ENCODE peak calls at places on chromosomes 13 and 19, in five cellular contexts. Z, X, Y, L and T are unnamed samples.
A peak's percentile ranks its signal among the peaks of the same experiment; 100 is the strongest.

GRCh38 chr13:74132768-74133656 is 1.2 kb downstream of the KLF12 start:
- DNase-seq in Z (peak; percentile 45), X (peak; percentile 11), Y (peak; percentile 16), L (no peak), T (peak; percentile 47)

GRCh38 chr19:42252365-42253244 is 2.3 kb downstream of the ERF start:
- DNase-seq in Z (no peak), X (peak; percentile 66), Y (peak; percentile 43), L (no peak), T (no peak)

GRCh38 chr19:3343619-3344502 is 22.5 kb upstream of the NFIC start:
- DNase-seq in Z (no peak), X (peak; percentile 64), Y (peak; percentile 74), L (peak; percentile 69), T (no peak)

GRCh38 chr19:30231408-30232318 is 140.5 kb upstream of the ZNF536 start:
- DNase-seq in Z (no peak), X (no peak), Y (no peak), L (no peak), T (no peak)

GRCh38 chr13:34730966-34731365 is 211.1 kb upstream of the NBEA start:
- DNase-seq in Z (no peak), X (no peak), Y (peak; percentile 15), L (no peak), T (no peak)

GRCh38 chr19:16888629-16889371 is at the start of gene F2RL3:
- DNase-seq in Z (no peak), X (no peak), Y (no peak), L (no peak), T (no peak)

GRCh38 chr13:112826565-112826964 is 136.7 kb downstream of the ATP11A start:
- DNase-seq in Z (no peak), X (no peak), Y (no peak), L (no peak), T (no peak)

GRCh38 chr13:97499181-97499580 is 65.2 kb downstream of the RAP2A start:
- DNase-seq in Z (no peak), X (no peak), Y (no peak), L (no peak), T (no peak)

GRCh38 chr13:107351305-107351704 is 783.4 kb upstream of the ARGLU1 start:
- DNase-seq in Z (no peak), X (no peak), Y (no peak), L (no peak), T (no peak)

GRCh38 chr19:39145180-39145953 is 19.8 kb downstream of the PAK4 start:
- DNase-seq in Z (no peak), X (no peak), Y (no peak), L (no peak), T (no peak)

GRCh38 chr19:5665781-5666513 is 14.4 kb downstream of the MICOS13 start:
- DNase-seq in Z (no peak), X (peak; percentile 79), Y (peak; percentile 34), L (no peak), T (no peak)

GRCh38 chr19:48415395-48415794 is 21.9 kb downstream of the GRIN2D start:
- DNase-seq in Z (peak; percentile 65), X (no peak), Y (peak; percentile 57), L (peak; percentile 69), T (peak; percentile 41)

GRCh38 chr13:44373601-44374347 is at the start of gene SERP2:
- DNase-seq in Z (peak; percentile 71), X (no peak), Y (no peak), L (no peak), T (peak; percentile 22)

DNA sequence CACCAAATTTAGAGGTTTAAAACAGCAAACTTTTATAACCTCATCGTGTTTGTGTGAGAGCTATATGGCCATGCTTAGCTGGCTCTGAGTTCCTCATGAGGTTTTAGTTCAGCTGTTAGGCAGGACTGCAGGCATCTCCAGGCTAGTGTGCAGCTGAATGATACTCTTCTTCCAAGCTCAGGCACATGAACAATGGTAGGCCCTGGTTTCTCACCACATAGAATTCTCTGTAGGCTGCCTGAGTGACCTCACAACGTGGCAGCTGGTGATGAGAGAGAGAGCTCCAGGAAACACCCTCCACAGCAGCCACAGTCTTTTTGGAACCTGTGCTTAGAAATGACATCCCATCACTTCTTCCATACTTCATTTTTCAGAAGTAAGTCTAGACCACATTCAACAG is 540.6 kb upstream of the MIR17HG start:
- DNase-seq in Z (no peak), X (no peak), Y (no peak), L (no peak), T (no peak)
- TF ChIP-seq CTCF in Z (no peak), X (no peak), Y (no peak), L (no peak), T (no peak)

GRCh38 chr13:86446311-86446710 is 647.1 kb upstream of the SLITRK6 start:
- DNase-seq in Z (peak; percentile 8), X (no peak), Y (peak; percentile 44), L (no peak), T (no peak)

GRCh38 chr13:86445584-86446140 is 646.4 kb upstream of the SLITRK6 start:
- DNase-seq in Z (no peak), X (no peak), Y (peak; percentile 14), L (no peak), T (no peak)

GRCh38 chr13:86447479-86447878 is 648.3 kb upstream of the SLITRK6 start:
- DNase-seq in Z (no peak), X (no peak), Y (no peak), L (no peak), T (no peak)
- TF ChIP-seq CTCF in Z (no peak), X (no peak), Y (no peak), L (no peak), T (no peak)

GRCh38 chr19:47280183-47280797 is 5.6 kb downstream of the INAFM1 start:
- DNase-seq in Z (peak; percentile 46), X (no peak), Y (peak; percentile 21), L (no peak), T (peak; percentile 38)
- TF ChIP-seq CTCF in Z (peak; percentile 19), X (peak; percentile 70), Y (peak; percentile 53), L (no peak), T (peak; percentile 24)

GRCh38 chr19:15248648-15249559 is 16.7 kb upstream of the EPHX3 start:
- DNase-seq in Z (no peak), X (peak; percentile 83), Y (peak; percentile 74), L (no peak), T (no peak)
- TF ChIP-seq CTCF in Z (no peak), X (no peak), Y (no peak), L (no peak), T (no peak)

GRCh38 chr19:36214388-36215275 is at the start of the genes ZNF146 and ZNF565:
- DNase-seq in Z (peak; percentile 96), X (peak; percentile 99), Y (peak; percentile 94), L (peak; percentile 88), T (peak; percentile 90)
- TF ChIP-seq CTCF in Z (no peak), X (peak; percentile 41), Y (no peak), L (no peak), T (no peak)

DNA sequence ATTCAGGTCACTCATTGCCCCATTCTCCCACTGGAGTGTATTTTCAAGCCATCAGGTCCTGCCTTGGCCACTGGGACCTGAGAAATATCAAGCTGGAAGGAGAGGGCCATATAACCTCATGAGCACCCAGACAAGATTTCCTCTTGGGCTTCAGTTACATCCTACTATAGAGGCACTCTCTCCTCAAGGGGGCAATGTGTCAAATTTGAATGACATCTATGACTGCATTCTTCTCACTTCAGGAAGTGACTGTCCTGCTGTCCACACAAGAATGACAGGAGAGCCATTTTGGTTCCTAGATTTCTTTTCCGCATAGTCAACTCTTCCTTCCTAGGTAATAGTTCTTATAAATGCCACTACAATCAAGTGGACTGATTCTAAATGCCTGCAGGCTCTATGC is 416.2 kb downstream of the DIAPH3 start:
- DNase-seq in Z (no peak), X (no peak), Y (no peak), L (no peak), T (no peak)
- TF ChIP-seq CTCF in Z (no peak), X (peak; percentile 37), Y (no peak), L (no peak), T (no peak)

GRCh38 chr13:95298971-95299627 is 2.2 kb downstream of the ABCC4 start:
- DNase-seq in Z (no peak), X (peak; percentile 59), Y (peak; percentile 60), L (no peak), T (no peak)

GRCh38 chr13:95301135-95301946 is at the start of gene ABCC4:
- DNase-seq in Z (peak; percentile 78), X (peak; percentile 57), Y (peak; percentile 29), L (no peak), T (peak; percentile 32)

GRCh38 chr13:95298169-95298940 is 2.9 kb downstream of the ABCC4 start:
- DNase-seq in Z (no peak), X (no peak), Y (peak; percentile 18), L (no peak), T (no peak)

GRCh38 chr13:95301947-95302386 is 716 bp upstream of the ABCC4 start:
- DNase-seq in Z (no peak), X (no peak), Y (no peak), L (no peak), T (no peak)

DNA sequence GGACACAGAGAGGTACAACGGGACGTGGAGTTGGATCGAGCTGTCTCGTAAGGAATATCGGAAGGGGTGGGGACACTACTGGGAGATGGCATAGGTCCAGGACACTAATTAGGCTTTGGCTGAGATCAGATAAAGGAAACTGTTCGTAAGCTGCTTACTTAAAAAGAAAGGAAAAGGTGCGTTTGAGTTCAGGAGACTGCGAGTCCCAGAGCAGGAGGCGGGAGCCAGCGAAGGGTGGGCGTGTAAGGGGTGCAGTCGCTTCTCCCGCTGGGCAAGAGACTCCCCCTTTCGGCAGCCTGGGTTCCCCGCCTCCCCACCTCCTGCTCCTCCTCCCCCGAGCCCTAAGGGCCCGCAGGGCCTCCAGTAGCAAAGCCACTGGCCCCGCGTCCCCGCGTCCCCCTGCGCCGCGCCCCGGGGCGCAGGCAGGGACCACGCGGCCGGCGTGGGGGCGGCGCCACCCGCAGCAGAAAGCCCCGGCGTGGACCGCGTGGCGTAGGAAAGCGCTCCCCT is 571 bp downstream of the ABCC4 start:
- DNase-seq in Z (peak; percentile 63), X (peak; percentile 54), Y (peak; percentile 13), L (no peak), T (peak; percentile 17)
- TF ChIP-seq CTCF in Z (no peak), X (peak; percentile 64), Y (peak; percentile 29), L (no peak), T (no peak)